ENCODE peak calls at places on chromosomes 4 and X, in nine cellular contexts. W is PC-3, M is GM23248, X is OCI-LY7, A is neural progenitor cell, I is GM23338, Z is MM.1S, L is SK-N-SH, V is HCT116. Y is an unnamed sample.

GRCh38 chrX:145716226-145716625 is 101.4 kb upstream of the SLITRK2 start:
- DNase-seq in A (no peak), Z (no peak), M (no peak), X (no peak), I (no peak), W (no peak), L (no peak), V (no peak), Y (no peak)

GRCh38 chr4:108336076-108336475 is 167.3 kb upstream of the LEF1 start:
- DNase-seq in W (no peak), X (no peak), I (no peak), V (no peak), M (peak), Z (no peak), A (no peak), L (no peak), Y (no peak)

GRCh38 chrX:112761239-112762207 is 79.1 kb downstream of the AMOT start:
- DNase-seq in V (no peak), W (no peak), A (no peak), I (no peak), L (no peak), M (no peak), X (peak), Z (no peak), Y (no peak)

GRCh38 chr4:182141046-182141445 is 102.2 kb upstream of the TENM3 start:
- DNase-seq in Z (no peak), W (no peak), A (peak), M (no peak), L (no peak), V (no peak), I (peak), X (no peak), Y (peak)

GRCh38 chrX:48890934-48891401 is 6.6 kb downstream of the TIMM17B start:
- DNase-seq in I (peak), L (peak), V (no peak), M (peak), W (no peak), X (no peak), Z (peak), A (peak), Y (peak)

GRCh38 chr4:139278956-139279722 is 886 bp downstream of the MGARP start:
- DNase-seq in V (no peak), L (peak), X (no peak), W (no peak), I (peak), Z (no peak), M (no peak), A (peak), Y (no peak)

GRCh38 chrX:153460826-153461225 is 9.6 kb downstream of the HAUS7 start:
- DNase-seq in Z (peak), L (peak), A (peak), M (peak), X (peak), V (no peak), W (peak), I (peak), Y (peak)

GRCh38 chr4:113849771-113850170 is 88.2 kb upstream of the CAMK2D start:
- DNase-seq in I (no peak), X (no peak), L (peak), W (no peak), A (no peak), M (peak), Z (no peak), V (no peak), Y (no peak)

GRCh38 chr4:158268553-158268952 is 58.3 kb downstream of the TMEM144 start:
- DNase-seq in M (no peak), Z (no peak), W (no peak), V (no peak), L (no peak), I (peak), X (no peak), A (no peak), Y (no peak)

GRCh38 chr4:184061582-184061981 is 156.1 kb downstream of the ENPP6 start:
- DNase-seq in L (no peak), V (no peak), X (no peak), W (no peak), I (peak), M (no peak), Z (no peak), A (peak), Y (no peak)

GRCh38 chrX:93259029-93259428 is 414.3 kb downstream of the NAP1L3 start:
- DNase-seq in W (no peak), M (no peak), L (no peak), X (no peak), A (no peak), V (no peak), I (peak), Z (no peak), Y (no peak)

GRCh38 chr4:84937381-84937977 is 29.0 kb downstream of the WDFY3 start:
- DNase-seq in L (no peak), A (no peak), I (no peak), X (no peak), W (no peak), V (no peak), M (no peak), Z (no peak), Y (no peak)

GRCh38 chr4:120070191-120070590 is 3.5 kb upstream of the MAD2L1 start:
- DNase-seq in L (no peak), V (no peak), Z (no peak), W (no peak), M (peak), A (no peak), I (no peak), X (no peak), Y (no peak)

GRCh38 chr4:73486497-73486896 is 5.0 kb downstream of the AFM start:
- DNase-seq in V (no peak), X (no peak), I (no peak), W (no peak), A (no peak), Z (no peak), L (no peak), M (no peak), Y (no peak)
- TF ChIP-seq EZH2phosphoT487 in V (no peak), X (no peak), I (no peak), W (no peak), A (no peak), Z (no peak), L (no peak), M (no peak), Y (no peak)

GRCh38 chr4:72613959-72614358 is 44.9 kb upstream of the ADAMTS3 start:
- DNase-seq in M (no peak), Z (no peak), L (no peak), V (no peak), X (no peak), A (peak), I (no peak), W (no peak), Y (no peak)
- TF ChIP-seq EZH2phosphoT487 in M (no peak), Z (no peak), L (no peak), V (no peak), X (no peak), A (no peak), I (no peak), W (no peak), Y (no peak)

GRCh38 chr4:8585186-8585585 is 5.0 kb downstream of the GPR78 start:
- DNase-seq in V (no peak), A (peak), I (peak), Z (peak), X (no peak), W (peak), L (no peak), M (no peak), Y (no peak)
- TF ChIP-seq EZH2phosphoT487 in V (no peak), A (no peak), I (no peak), Z (no peak), X (no peak), W (no peak), L (no peak), M (no peak), Y (no peak)

GRCh38 chr4:152606800-152607577 is 71.1 kb upstream of the FBXW7 start:
- DNase-seq in I (peak), V (no peak), L (peak), W (peak), A (peak), Z (no peak), M (peak), X (no peak), Y (no peak)
- TF ChIP-seq EZH2phosphoT487 in I (no peak), V (no peak), L (no peak), W (no peak), A (no peak), Z (no peak), M (no peak), X (no peak), Y (no peak)

GRCh38 chr4:34422472-34422871 is 1821.8 kb downstream of the ARAP2 start:
- DNase-seq in V (no peak), M (peak), I (peak), W (peak), X (no peak), L (no peak), A (peak), Z (no peak), Y (peak)
- TF ChIP-seq EZH2phosphoT487 in V (no peak), M (no peak), I (no peak), W (no peak), X (no peak), L (no peak), A (no peak), Z (no peak), Y (no peak)

GRCh38 chr4:177632481-177632880 is 190.2 kb upstream of the AGA start:
- DNase-seq in L (no peak), A (no peak), W (peak), X (no peak), I (no peak), Z (no peak), M (no peak), V (no peak), Y (no peak)
- TF ChIP-seq EZH2phosphoT487 in L (no peak), A (no peak), W (no peak), X (no peak), I (no peak), Z (no peak), M (no peak), V (no peak), Y (no peak)

DNA sequence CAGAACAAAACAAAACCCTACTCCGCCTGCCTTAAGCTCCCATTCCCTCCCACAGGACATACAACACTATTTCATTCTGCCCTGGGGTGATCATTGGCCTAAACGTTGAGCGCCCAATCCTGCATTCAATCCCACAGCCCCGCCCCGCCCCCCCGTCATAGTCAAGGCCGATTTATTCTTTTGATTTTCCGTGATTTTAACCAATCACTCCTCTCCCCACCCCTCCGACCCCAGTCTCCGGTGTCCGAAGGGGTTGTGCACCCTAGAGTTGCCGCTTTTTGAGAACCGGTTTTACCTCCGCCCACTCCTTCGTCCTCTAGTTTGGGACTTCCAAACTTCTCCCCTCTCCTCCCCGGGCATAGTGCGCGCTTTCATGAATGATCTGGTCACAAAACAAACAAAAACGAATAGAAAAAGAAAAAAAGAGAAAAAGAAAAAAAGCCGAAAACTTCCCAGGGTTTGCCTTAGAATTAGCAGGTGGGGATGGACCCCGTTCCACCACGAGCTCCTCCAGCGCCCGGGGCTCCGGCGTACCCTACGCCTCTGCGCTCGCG is 446 bp upstream of the UBE2A start:
- DNase-seq in M (peak), X (peak), I (peak), A (no peak), W (peak), V (peak), Z (peak), L (peak), Y (peak)
- TF ChIP-seq EZH2phosphoT487 in M (no peak), X (no peak), I (no peak), A (no peak), W (no peak), V (no peak), Z (no peak), L (no peak), Y (no peak)

DNA sequence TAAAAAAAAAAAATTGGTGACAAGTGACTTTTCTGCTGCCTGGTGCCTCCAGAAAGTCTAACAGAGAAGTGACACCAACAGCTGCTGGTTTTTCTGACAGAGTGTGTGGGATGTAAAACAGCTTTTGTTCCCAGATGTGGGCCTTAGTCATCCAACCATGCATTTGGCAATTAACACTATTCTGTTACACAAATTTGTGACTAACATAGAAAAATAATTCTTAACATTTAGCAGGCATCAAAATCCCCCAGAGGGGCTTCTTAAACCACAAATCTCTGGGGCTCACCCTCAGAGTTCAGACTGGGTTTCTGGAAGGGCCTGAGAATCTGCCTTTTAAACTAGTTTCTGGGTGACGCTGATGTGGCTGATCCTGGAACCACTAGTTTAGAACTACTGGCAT is 100.5 kb upstream of the PCDH7 start:
- DNase-seq in X (no peak), W (no peak), I (no peak), Z (no peak), A (no peak), M (peak), L (no peak), V (no peak), Y (no peak)
- TF ChIP-seq EZH2phosphoT487 in X (no peak), W (no peak), I (no peak), Z (no peak), A (no peak), M (no peak), L (no peak), V (no peak), Y (no peak)